ENCODE peak calls at places on chromosomes 2 and 18, in seven cellular contexts. T is fibroblast of lung, G is GM06990, S is MM.1S, O is left ventricle myocardium inferior, B is Peyer's patch, Q is mucosa of descending colon. A is an unnamed sample.

GRCh38 chr2:68157402-68158133 is at the start of gene PNO1:
- DNase-seq in T (peak; percentile 97), G (peak; percentile 91), S (peak; percentile 95), O (peak; percentile 95), B (peak; percentile 97), Q (peak; percentile 96), A (peak; percentile 69)

GRCh38 chr2:1803217-1804115 is 59.2 kb upstream of the PXDN start:
- DNase-seq in T (no peak), G (no peak), S (no peak), O (no peak), B (no peak), Q (no peak), A (no peak)

GRCh38 chr2:240970816-240971215 is 27.6 kb upstream of the SNED1 start:
- DNase-seq in T (no peak), G (no peak), S (no peak), O (peak; percentile 3), B (no peak), Q (peak; percentile 39), A (no peak)

GRCh38 chr2:99537910-99538485 is 48.2 kb upstream of the REV1 start:
- DNase-seq in T (no peak), G (no peak), S (no peak), O (no peak), B (no peak), Q (no peak), A (no peak)

GRCh38 chr2:236682651-236683422 is 113.2 kb downstream of the ACKR3 start:
- DNase-seq in T (no peak), G (no peak), S (no peak), O (peak; percentile 42), B (no peak), Q (no peak), A (no peak)

GRCh38 chr2:133720429-133720828 is 152.2 kb upstream of the NCKAP5 start:
- DNase-seq in T (no peak), G (no peak), S (no peak), O (no peak), B (no peak), Q (no peak), A (no peak)

GRCh38 chr2:19380532-19380931 is 22.1 kb upstream of the OSR1 start:
- DNase-seq in T (no peak), G (no peak), S (no peak), O (no peak), B (no peak), Q (no peak), A (no peak)

GRCh38 chr2:37827911-37828411 is 97.1 kb upstream of the RMDN2 start:
- DNase-seq in T (peak; percentile 64), G (no peak), S (no peak), O (no peak), B (no peak), Q (no peak), A (peak; percentile 42)

GRCh38 chr2:47336259-47337238 is 66.4 kb upstream of the MSH2 start:
- DNase-seq in T (no peak), G (peak; percentile 62), S (no peak), O (no peak), B (no peak), Q (no peak), A (no peak)

GRCh38 chr2:223935459-223936125 is 9.5 kb downstream of the WDFY1 start:
- DNase-seq in T (no peak), G (no peak), S (no peak), O (no peak), B (no peak), Q (no peak), A (no peak)

GRCh38 chr2:48134704-48135103 is 228.4 kb upstream of the FBXO11 start:
- DNase-seq in T (no peak), G (no peak), S (no peak), O (no peak), B (no peak), Q (no peak), A (no peak)

GRCh38 chr18:63444567-63444966 is 22.3 kb upstream of the VPS4B start:
- DNase-seq in T (peak; percentile 77), G (no peak), S (no peak), O (no peak), B (no peak), Q (no peak), A (no peak)

GRCh38 chr2:58521803-58522602 is 280.9 kb upstream of the FANCL start:
- DNase-seq in T (no peak), G (no peak), S (no peak), O (no peak), B (no peak), Q (no peak), A (no peak)

GRCh38 chr2:190138032-190138431 is 75.5 kb upstream of the MSTN start:
- DNase-seq in T (no peak), G (no peak), S (no peak), O (no peak), B (no peak), Q (no peak), A (no peak)

GRCh38 chr2:46943881-46944798 is 28.5 kb upstream of the MCFD2 start:
- DNase-seq in T (no peak), G (peak; percentile 59), S (peak; percentile 67), O (no peak), B (no peak), Q (no peak), A (no peak)

GRCh38 chr2:229634574-229635185 is 79.7 kb downstream of the DNER start:
- DNase-seq in T (no peak), G (no peak), S (no peak), O (no peak), B (no peak), Q (no peak), A (no peak)

GRCh38 chr2:119197529-119198266 is 25.9 kb upstream of the STEAP3 start:
- DNase-seq in T (peak; percentile 24), G (no peak), S (no peak), O (no peak), B (no peak), Q (no peak), A (no peak)

GRCh38 chr18:10949655-10950054 is 199.7 kb downstream of the PIEZO2 start:
- DNase-seq in T (no peak), G (no peak), S (no peak), O (no peak), B (no peak), Q (no peak), A (no peak)

GRCh38 chr2:172011814-172012580 is 12.2 kb downstream of the METAP1D start:
- DNase-seq in T (no peak), G (no peak), S (no peak), O (no peak), B (no peak), Q (no peak), A (no peak)

GRCh38 chr2:96733931-96734330 is 5.9 kb downstream of the LMAN2L start:
- DNase-seq in T (no peak), G (no peak), S (no peak), O (no peak), B (no peak), Q (no peak), A (no peak)
- H3K36me3 ChIP-seq in T (peaks cover 3% of the 10 kb centered on the region), G (peaks cover 13% of the 10 kb centered on the region), S (no peaks in the 10 kb centered on the region), O (peaks cover 68% of the 10 kb centered on the region), B (peaks cover 3% of the 10 kb centered on the region), Q (peaks cover 11% of the 10 kb centered on the region), A (no peaks in the 10 kb centered on the region)

DNA sequence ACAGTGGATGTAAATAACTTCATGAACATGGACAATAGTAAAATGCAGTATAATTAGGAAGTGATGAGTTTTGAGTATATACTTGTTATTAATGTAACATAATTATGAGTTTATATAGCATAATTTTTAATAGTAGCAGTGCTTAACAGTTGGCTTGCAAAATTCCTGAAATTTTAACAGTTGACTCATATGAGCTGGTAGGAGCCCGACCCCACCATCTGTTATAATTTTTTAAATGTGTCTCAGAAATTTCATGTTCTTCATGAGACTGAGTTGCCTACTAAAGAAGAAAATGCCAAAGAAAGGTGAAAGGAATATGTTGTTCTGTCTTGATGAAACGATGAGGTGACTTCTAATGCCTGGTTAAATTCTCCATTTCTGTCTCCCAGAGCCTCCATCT is 62.6 kb downstream of the ITGB1BP1 start:
- DNase-seq in T (no peak), G (no peak), S (no peak), O (no peak), B (no peak), Q (no peak), A (no peak)
- H3K36me3 ChIP-seq in T (peaks cover 6% of the 10 kb centered on the region), G (no peaks in the 10 kb centered on the region), S (no peaks in the 10 kb centered on the region), O (peaks cover 67% of the 10 kb centered on the region), B (no peaks in the 10 kb centered on the region), Q (no peaks in the 10 kb centered on the region), A (no peaks in the 10 kb centered on the region)

GRCh38 chr18:77197073-77197472 is 52.6 kb upstream of the GALR1 start:
- DNase-seq in T (no peak), G (no peak), S (no peak), O (no peak), B (no peak), Q (no peak), A (no peak)
- H3K36me3 ChIP-seq in T (no peaks in the 10 kb centered on the region), G (no peaks in the 10 kb centered on the region), S (no peaks in the 10 kb centered on the region), O (no peaks in the 10 kb centered on the region), B (no peaks in the 10 kb centered on the region), Q (no peaks in the 10 kb centered on the region), A (no peaks in the 10 kb centered on the region)

GRCh38 chr2:86065512-86065911 is 40.2 kb downstream of the POLR1A start:
- DNase-seq in T (peak; percentile 28), G (no peak), S (no peak), O (no peak), B (no peak), Q (no peak), A (no peak)
- H3K36me3 ChIP-seq in T (peaks cover 18% of the 10 kb centered on the region), G (peaks cover 19% of the 10 kb centered on the region), S (peaks cover 8% of the 10 kb centered on the region), O (peaks cover 90% of the 10 kb centered on the region), B (no peaks in the 10 kb centered on the region), Q (no peaks in the 10 kb centered on the region), A (peaks cover 3% of the 10 kb centered on the region)

GRCh38 chr2:165560377-165560988 is 91.0 kb downstream of the CSRNP3 start:
- DNase-seq in T (no peak), G (no peak), S (no peak), O (no peak), B (no peak), Q (no peak), A (no peak)
- H3K36me3 ChIP-seq in T (no peaks in the 10 kb centered on the region), G (no peaks in the 10 kb centered on the region), S (no peaks in the 10 kb centered on the region), O (no peaks in the 10 kb centered on the region), B (no peaks in the 10 kb centered on the region), Q (no peaks in the 10 kb centered on the region), A (no peaks in the 10 kb centered on the region)

GRCh38 chr2:218485986-218486667 is 67.2 kb downstream of the VIL1 start:
- DNase-seq in T (no peak), G (no peak), S (no peak), O (no peak), B (no peak), Q (no peak), A (no peak)
- H3K36me3 ChIP-seq in T (peaks cover under 1% of the 10 kb centered on the region), G (no peaks in the 10 kb centered on the region), S (peaks cover 7% of the 10 kb centered on the region), O (peaks cover 83% of the 10 kb centered on the region), B (no peaks in the 10 kb centered on the region), Q (peaks cover 5% of the 10 kb centered on the region), A (no peaks in the 10 kb centered on the region)

DNA sequence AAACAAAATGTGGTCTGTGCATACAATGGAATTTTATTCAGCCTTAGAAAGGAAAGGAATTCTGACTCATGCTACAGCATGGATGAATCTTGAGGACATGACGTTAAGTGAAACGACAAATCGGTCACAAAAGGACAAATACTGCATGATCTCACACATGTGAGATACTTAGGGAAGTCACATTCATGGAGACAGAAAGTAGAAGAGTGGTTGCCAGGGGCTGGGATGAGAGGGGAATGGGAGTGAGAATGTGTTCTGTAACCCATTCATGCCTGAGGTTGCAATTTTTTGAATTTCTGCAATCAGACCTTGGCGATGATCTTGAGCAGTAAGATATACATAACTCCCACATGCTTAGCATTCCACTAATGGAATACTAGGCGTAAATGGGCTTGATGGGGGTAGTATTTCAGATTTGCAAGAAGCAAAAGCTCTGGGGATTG is 22.0 kb downstream of the FHL2 start:
- DNase-seq in T (peak; percentile 78), G (no peak), S (no peak), O (no peak), B (no peak), Q (no peak), A (no peak)
- H3K36me3 ChIP-seq in T (peaks cover 33% of the 10 kb centered on the region), G (no peaks in the 10 kb centered on the region), S (no peaks in the 10 kb centered on the region), O (peaks cover 13% of the 10 kb centered on the region), B (no peaks in the 10 kb centered on the region), Q (no peaks in the 10 kb centered on the region), A (peaks cover 9% of the 10 kb centered on the region)

A was measured in kidney epithelial cell.